ENCODE peak calls at places on chromosomes 6 and 20, in six cellular contexts. V is stimulated activated CD8-positive, alpha-beta memory T cell treated with anti-CD3 and anti-CD28 coated beads, Interleukin-4, amount 100 ng/mL, for 1 hour; C is activated CD4-positive, alpha-beta T cell treated with anti-CD3 and anti-CD28 coated beads, Interleukin-2, amount 50 U/mL, for 1 hour; J is memory B cell; Y is stimulated activated CD4-positive, alpha-beta T cell treated with anti-CD3 and anti-CD28 coated beads, Interleukin-2, amount 100 ng/mL, for 4 hours; X is sciatic nerve. G is an unnamed sample.

GRCh38 chr20:17494201-17494600 is 37.0 kb downstream of the BFSP1 start:
- DNase-seq in J (no peak), C (no peak), V (no peak), Y (no peak), X (no peak), G (no peak)

GRCh38 chr20:62908971-62909791 is 17.1 kb downstream of the DIDO1 start:
- DNase-seq in V (no peak), C (no peak), X (no peak), Y (no peak), J (no peak), G (no peak)

GRCh38 chr20:59305898-59306640 is 5.7 kb downstream of the EDN3 start:
- DNase-seq in Y (no peak), V (no peak), C (no peak), X (no peak), J (no peak), G (no peak)

GRCh38 chr20:59805786-59806577 is 127.5 kb downstream of the SYCP2 start:
- DNase-seq in J (no peak), X (peak; percentile 47), V (no peak), C (no peak), Y (no peak), G (peak; percentile 8)

GRCh38 chr6:165988306-165988756 is 179.3 kb downstream of the TBXT start:
- DNase-seq in C (no peak), J (no peak), Y (no peak), X (no peak), V (no peak), G (no peak)

GRCh38 chr6:101477436-101477835 is 83.9 kb downstream of the GRIK2 start:
- DNase-seq in X (no peak), C (no peak), V (no peak), Y (no peak), J (no peak), G (no peak)

GRCh38 chr6:148905901-148906300 is 159.1 kb downstream of the UST start:
- DNase-seq in X (no peak), J (no peak), V (no peak), Y (no peak), C (no peak), G (no peak)

GRCh38 chr20:7226156-7226555 is 458.7 kb downstream of the BMP2 start:
- DNase-seq in X (no peak), J (no peak), V (no peak), C (no peak), Y (no peak), G (no peak)

GRCh38 chr6:14070457-14070856 is 47.1 kb upstream of the CD83 start:
- DNase-seq in Y (no peak), C (no peak), J (no peak), V (no peak), X (no peak), G (no peak)

GRCh38 chr6:54085526-54085925 is 25.7 kb upstream of the MLIP start:
- DNase-seq in J (no peak), V (no peak), Y (no peak), C (no peak), X (no peak), G (no peak)

GRCh38 chr6:143782517-143782916 is 60.6 kb upstream of the LTV1 start:
- DNase-seq in Y (no peak), X (no peak), C (no peak), J (no peak), V (no peak), G (no peak)

GRCh38 chr20:8190043-8190880 is 58.2 kb downstream of the PLCB1 start:
- DNase-seq in X (no peak), Y (no peak), V (no peak), C (no peak), J (no peak), G (no peak)

GRCh38 chr20:18541741-18542140 is 25.5 kb upstream of the SMIM26 start:
- DNase-seq in V (no peak), J (no peak), X (no peak), Y (no peak), C (no peak), G (no peak)

GRCh38 chr6:160379464-160379863 is 31.3 kb downstream of the SLC22A3 start:
- DNase-seq in C (no peak), J (no peak), X (no peak), Y (no peak), V (no peak), G (no peak)

GRCh38 chr6:77425676-77426075 is 37.6 kb downstream of the HTR1B start:
- DNase-seq in Y (no peak), J (no peak), X (no peak), V (no peak), C (no peak), G (no peak)

GRCh38 chr20:62356143-62356947 is 10.8 kb downstream of the LAMA5 start:
- DNase-seq in V (no peak), Y (no peak), C (no peak), J (no peak), X (no peak), G (peak; percentile 73)

GRCh38 chr6:34324738-34325444 is 67.6 kb downstream of the NUDT3 start:
- DNase-seq in J (no peak), C (no peak), Y (no peak), X (no peak), V (no peak), G (peak; percentile 40)

GRCh38 chr6:57130784-57131183 is 40.8 kb downstream of the ZNF451 start:
- DNase-seq in V (no peak), Y (no peak), J (no peak), X (no peak), C (no peak), G (no peak)

GRCh38 chr20:50267041-50267865 is 76.6 kb downstream of the CEBPB start:
- DNase-seq in J (no peak), V (no peak), X (peak; percentile 81), Y (no peak), C (no peak), G (no peak)

GRCh38 chr20:12414446-12415274 is 497.0 kb downstream of the BTBD3 start:
- DNase-seq in V (no peak), J (no peak), X (no peak), Y (no peak), C (no peak), G (no peak)

GRCh38 chr20:55977723-55978481 is 27.4 kb downstream of the CBLN4 start:
- DNase-seq in V (no peak), X (no peak), Y (no peak), J (no peak), C (no peak), G (no peak)

GRCh38 chr6:156471000-156471399 is 306.2 kb upstream of the ARID1B start:
- DNase-seq in J (no peak), C (no peak), X (no peak), Y (no peak), V (no peak), G (no peak)

GRCh38 chr6:50361641-50362331 is 312.1 kb upstream of the DEFB112 start:
- DNase-seq in J (no peak), V (no peak), C (no peak), Y (no peak), X (no peak), G (no peak)

GRCh38 chr20:47915495-47915894 is 130.2 kb upstream of the SULF2 start:
- DNase-seq in J (no peak), Y (no peak), X (no peak), V (no peak), C (no peak), G (no peak)

G was measured in heart left ventricle.